ENCODE peak calls at places on chromosomes 1 and 21, in five cellular contexts. K is adrenal gland, H is Peyer's patch, M is lower lobe of right lung, A is tibial artery. T is an unnamed sample.

GRCh38 chr1:3454811-3455618 is 550 bp downstream of the ARHGEF16 start:
- DNase-seq in M (peak), H (peak), K (peak), A (no peak), T (no peak)

GRCh38 chr1:26838474-26839338 is 12.2 kb downstream of the ZDHHC18 start:
- DNase-seq in H (no peak), A (no peak), K (peak), M (no peak), T (no peak)

GRCh38 chr21:46092811-46093667 is 4.9 kb upstream of the COL6A2 start:
- DNase-seq in H (peak), K (no peak), M (no peak), A (no peak), T (no peak)

GRCh38 chr1:37794372-37795339 is 1.0 kb downstream of the MANEAL start:
- DNase-seq in M (no peak), K (no peak), A (no peak), H (no peak), T (no peak)

GRCh38 chr1:7250176-7250575 is 464.9 kb downstream of the CAMTA1 start:
- DNase-seq in H (no peak), M (no peak), K (no peak), A (no peak), T (peak)

GRCh38 chr1:164361927-164362326 is 197.1 kb upstream of the PBX1 start:
- DNase-seq in K (no peak), H (no peak), A (no peak), M (no peak), T (no peak)

GRCh38 chr1:35795295-35795694 is 12.5 kb upstream of the AGO4 start:
- DNase-seq in K (no peak), A (no peak), M (no peak), H (no peak), T (no peak)

GRCh38 chr1:92832537-92833160 is 809 bp downstream of the RPL5 start:
- DNase-seq in M (no peak), H (no peak), K (peak), A (no peak), T (no peak)

GRCh38 chr1:63590161-63590560 is 3.0 kb upstream of the PGM1 start:
- DNase-seq in M (no peak), H (no peak), K (peak), A (no peak), T (no peak)

GRCh38 chr1:31413405-31414005 is 492 bp downstream of the SERINC2 start:
- DNase-seq in M (peak), H (peak), K (peak), A (peak), T (no peak)

GRCh38 chr1:171251741-171252300 is 3.5 kb downstream of the FMO1 start:
- DNase-seq in H (peak), A (no peak), K (peak), M (no peak), T (no peak)

GRCh38 chr1:30342535-30343141 is 380.7 kb downstream of the MATN1 start:
- DNase-seq in H (peak), M (no peak), A (no peak), K (no peak), T (peak)

GRCh38 chr1:72284398-72285073 is 2.2 kb upstream of the NEGR1 start:
- DNase-seq in H (peak), M (peak), A (peak), K (peak), T (no peak)

GRCh38 chr1:166383137-166383536 is 216.3 kb upstream of the FAM78B start:
- DNase-seq in M (no peak), K (no peak), H (no peak), A (no peak), T (no peak)

GRCh38 chr21:26157842-26158241 is 12.7 kb downstream of the APP start:
- DNase-seq in K (no peak), H (no peak), M (no peak), A (no peak), T (no peak)

GRCh38 chr1:53617382-53618217 is 121.4 kb downstream of the GLIS1 start:
- DNase-seq in A (peak), H (peak), M (no peak), K (no peak), T (peak)

GRCh38 chr1:2061065-2061778 is 11.0 kb downstream of the PRKCZ start:
- DNase-seq in H (no peak), A (no peak), M (peak), K (no peak), T (no peak)

GRCh38 chr1:29708818-29709710 is 472.7 kb downstream of the PTPRU start:
- DNase-seq in A (no peak), H (no peak), K (no peak), M (no peak), T (no peak)

GRCh38 chr1:110634455-110635281 is 28.5 kb upstream of the KCNA2 start:
- DNase-seq in H (no peak), M (peak), K (peak), A (peak), T (no peak)

GRCh38 chr1:47841356-47841755 is 155.8 kb downstream of the TRABD2B start:
- DNase-seq in A (no peak), K (no peak), M (no peak), H (no peak), T (no peak)

GRCh38 chr1:116855220-116855619 is 54.5 kb upstream of the PTGFRN start:
- DNase-seq in K (peak), A (peak), H (no peak), M (no peak), T (no peak)

GRCh38 chr21:41953831-41954653 is at the start of gene C2CD2:
- DNase-seq in K (peak), M (peak), H (peak), A (peak), T (no peak)

GRCh38 chr1:185696419-185697150 is 37.6 kb upstream of the HMCN1 start:
- DNase-seq in H (no peak), M (no peak), K (no peak), A (no peak), T (no peak)

GRCh38 chr1:204104331-204105222 is 31.7 kb downstream of the SOX13 start:
- DNase-seq in H (no peak), K (peak), A (no peak), M (no peak), T (no peak)

GRCh38 chr1:158793604-158794003 is 12.6 kb upstream of the OR6N2 start:
- DNase-seq in A (no peak), K (no peak), M (no peak), H (no peak), T (no peak)

GRCh38 chr1:173043253-173043652 is 7.5 kb downstream of the TNFSF18 start:
- DNase-seq in H (no peak), A (no peak), K (no peak), M (no peak), T (no peak)

GRCh38 chr21:36075171-36075570 is 5.3 kb downstream of the CBR1 start:
- DNase-seq in K (no peak), A (no peak), M (no peak), H (no peak), T (no peak)

GRCh38 chr1:227920426-227920825 is 27.3 kb downstream of the WNT9A start:
- DNase-seq in A (no peak), K (no peak), H (no peak), M (no peak), T (no peak)

GRCh38 chr1:15153842-15154479 is 414 bp downstream of the TMEM51 start:
- DNase-seq in M (peak), H (peak), A (no peak), K (peak), T (peak)

GRCh38 chr1:115432061-115432460 is 94.0 kb upstream of the NGF start:
- DNase-seq in K (no peak), A (no peak), M (no peak), H (no peak), T (no peak)

GRCh38 chr1:2045468-2046224 is 4.6 kb upstream of the PRKCZ start:
- DNase-seq in H (no peak), M (no peak), A (no peak), K (no peak), T (no peak)

GRCh38 chr1:62809788-62810187 is 25.9 kb downstream of the ATG4C start:
- DNase-seq in M (no peak), K (no peak), H (no peak), A (no peak), T (no peak)

GRCh38 chr1:230243583-230244377 is 176.7 kb downstream of the GALNT2 start:
- DNase-seq in H (no peak), K (no peak), M (no peak), A (no peak), T (no peak)

GRCh38 chr1:22978299-22978698 is 5.6 kb upstream of the LACTBL1 start:
- DNase-seq in M (no peak), K (no peak), H (no peak), A (no peak), T (no peak)

GRCh38 chr1:234933475-234933874 is 195.2 kb downstream of the TOMM20 start:
- DNase-seq in H (no peak), A (peak), K (peak), M (peak), T (no peak)

GRCh38 chr1:3514404-3514803 is 59.9 kb downstream of the ARHGEF16 start:
- DNase-seq in K (no peak), H (no peak), M (no peak), A (no peak), T (no peak)

GRCh38 chr1:63825111-63825510 is 51.3 kb downstream of the ROR1 start:
- DNase-seq in H (no peak), A (no peak), K (no peak), M (no peak), T (no peak)

GRCh38 chr1:28518745-28519341 is 13.0 kb downstream of the RCC1 start:
- DNase-seq in H (no peak), K (peak), A (no peak), M (no peak), T (no peak)

GRCh38 chr1:205690122-205690756 is 9.9 kb upstream of the SLC45A3 start:
- DNase-seq in A (no peak), H (no peak), K (no peak), M (no peak), T (no peak)

GRCh38 chr1:205688171-205688570 is 7.9 kb upstream of the SLC45A3 start:
- DNase-seq in A (no peak), M (no peak), H (no peak), K (no peak), T (no peak)

GRCh38 chr1:205689479-205689878 is 9.2 kb upstream of the SLC45A3 start:
- DNase-seq in K (no peak), A (no peak), M (no peak), H (no peak), T (no peak)

GRCh38 chr1:205688681-205689080 is 8.4 kb upstream of the SLC45A3 start:
- DNase-seq in H (no peak), K (no peak), M (no peak), A (no peak), T (no peak)

DNA sequence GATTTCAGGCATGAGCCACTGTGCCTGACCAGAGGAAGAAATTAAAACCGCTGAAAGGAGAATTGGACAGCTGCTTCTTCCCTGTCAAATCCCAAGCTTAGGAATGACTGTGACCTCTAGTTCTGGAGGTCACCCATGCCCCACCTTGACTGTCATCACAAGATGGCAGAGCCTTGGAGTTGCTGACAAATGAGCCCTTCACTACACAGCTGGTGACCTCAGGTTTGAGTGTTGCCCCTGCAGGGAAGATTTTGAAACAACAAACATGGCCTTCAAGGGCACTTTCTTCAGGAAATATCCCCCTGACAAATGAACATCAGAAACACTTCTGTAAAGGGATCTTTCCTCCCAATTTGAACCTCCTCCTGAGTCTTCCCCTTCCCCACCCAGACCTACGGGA is 6.9 kb upstream of the SLC45A3 start:
- DNase-seq in A (no peak), H (no peak), K (no peak), M (no peak), T (no peak)
- TF ChIP-seq CTCF in A (no peak), H (no peak), K (no peak), M (no peak), T (no peak)

DNA sequence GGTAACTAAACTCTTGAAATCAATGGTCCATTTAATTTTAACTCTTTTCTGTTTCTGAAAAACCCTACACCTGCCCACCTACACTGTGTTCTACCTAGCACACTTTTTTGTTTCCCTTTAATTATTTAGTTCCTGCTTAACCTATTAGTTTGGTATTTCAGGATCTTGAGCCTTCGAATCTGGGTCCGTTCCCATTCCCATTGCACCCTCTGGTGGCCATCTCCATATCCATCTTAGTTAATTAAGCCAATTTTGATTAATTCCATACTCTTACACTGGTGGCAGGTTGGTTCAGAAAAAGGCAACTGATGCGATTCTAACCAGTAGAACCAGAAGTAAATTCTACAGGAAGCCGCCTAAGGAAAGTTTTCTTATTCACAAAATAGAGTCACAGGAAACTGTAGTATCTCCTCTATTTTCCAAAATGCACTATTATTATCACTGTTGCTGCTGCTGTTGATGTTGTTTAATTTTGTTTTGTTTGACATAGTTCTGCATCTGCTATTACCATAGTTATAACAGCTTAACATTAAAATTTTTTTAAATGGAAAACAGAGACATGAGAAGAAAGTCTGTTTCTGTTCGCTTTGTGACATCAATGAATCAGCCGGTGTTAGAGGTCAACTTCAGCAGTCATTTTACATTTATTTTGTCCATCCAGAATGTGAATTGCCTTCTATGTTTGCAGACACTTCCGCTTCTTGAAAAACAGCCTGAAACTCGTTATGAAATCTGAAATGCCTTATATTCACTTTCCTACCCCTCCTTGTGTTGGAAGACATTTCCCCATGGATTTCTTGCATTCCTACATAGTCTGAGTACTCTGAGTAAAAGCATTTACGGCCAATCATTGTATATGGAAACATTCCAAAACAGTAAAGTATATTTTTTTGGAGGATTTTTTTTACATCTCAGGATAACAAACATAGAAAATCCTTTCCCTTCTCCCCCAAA is 115.5 kb upstream of the NCAM2 start:
- DNase-seq in M (no peak), H (no peak), A (no peak), K (peak), T (no peak)
- TF ChIP-seq CTCF in M (peak), H (peak), A (peak), K (peak), T (peak)

GRCh38 chr1:50333595-50333974 is 89.7 kb downstream of the DMRTA2 start:
- DNase-seq in K (peak), A (no peak), H (peak), M (peak), T (no peak)
- TF ChIP-seq CTCF in K (peak), A (peak), H (peak), M (peak), T (peak)

DNA sequence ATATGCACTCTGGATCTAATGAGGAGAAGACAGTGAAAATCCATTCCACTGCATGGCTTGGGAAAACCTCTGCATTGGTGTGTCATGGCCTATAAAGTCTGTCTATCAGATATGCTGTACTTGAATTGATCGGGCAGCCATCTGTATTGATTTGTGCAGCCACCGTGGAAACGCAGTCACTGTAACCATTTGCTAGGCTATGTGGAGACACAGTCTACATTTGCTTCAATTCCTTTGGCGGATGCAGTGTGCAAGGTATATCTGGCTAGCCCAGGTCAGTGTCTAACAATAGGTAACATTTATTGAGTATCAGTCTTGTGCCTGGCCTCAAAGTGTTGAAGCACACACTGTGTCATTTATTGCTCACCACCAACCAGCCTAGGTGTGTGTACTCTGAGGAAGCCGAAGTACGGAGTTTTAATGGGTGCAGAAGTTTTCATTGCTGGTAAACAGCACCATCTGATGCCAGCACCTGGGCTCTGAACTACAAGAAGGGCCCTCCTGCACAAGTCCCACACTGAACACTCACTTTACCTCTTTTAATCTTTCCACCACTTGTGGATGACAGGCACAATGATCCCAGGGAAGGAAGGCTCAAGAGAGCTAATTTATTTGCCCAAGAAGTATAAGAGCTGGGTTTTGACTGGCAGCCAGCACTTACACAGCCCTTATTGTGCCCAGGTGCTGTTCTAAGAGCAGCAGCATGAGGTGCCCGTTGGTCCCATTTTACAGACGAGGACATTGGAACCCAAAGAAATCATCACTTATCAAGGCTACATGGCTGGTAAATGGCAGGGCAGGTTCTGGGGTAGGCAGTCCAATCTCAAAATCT is 83.3 kb downstream of the DAB1 start:
- DNase-seq in M (peak), K (no peak), H (no peak), A (no peak), T (no peak)
- TF ChIP-seq CTCF in M (peak), K (no peak), H (peak), A (no peak), T (no peak)

GRCh38 chr1:112878321-112878720 is 77.7 kb downstream of the SLC16A1 start:
- DNase-seq in A (no peak), H (no peak), K (no peak), M (no peak), T (no peak)
- TF ChIP-seq CTCF in A (no peak), H (no peak), K (no peak), M (no peak), T (no peak)

GRCh38 chr21:24509131-24509530 is 1098.2 kb downstream of the MRPL39 start:
- DNase-seq in A (no peak), H (no peak), K (no peak), M (no peak), T (no peak)

DNA sequence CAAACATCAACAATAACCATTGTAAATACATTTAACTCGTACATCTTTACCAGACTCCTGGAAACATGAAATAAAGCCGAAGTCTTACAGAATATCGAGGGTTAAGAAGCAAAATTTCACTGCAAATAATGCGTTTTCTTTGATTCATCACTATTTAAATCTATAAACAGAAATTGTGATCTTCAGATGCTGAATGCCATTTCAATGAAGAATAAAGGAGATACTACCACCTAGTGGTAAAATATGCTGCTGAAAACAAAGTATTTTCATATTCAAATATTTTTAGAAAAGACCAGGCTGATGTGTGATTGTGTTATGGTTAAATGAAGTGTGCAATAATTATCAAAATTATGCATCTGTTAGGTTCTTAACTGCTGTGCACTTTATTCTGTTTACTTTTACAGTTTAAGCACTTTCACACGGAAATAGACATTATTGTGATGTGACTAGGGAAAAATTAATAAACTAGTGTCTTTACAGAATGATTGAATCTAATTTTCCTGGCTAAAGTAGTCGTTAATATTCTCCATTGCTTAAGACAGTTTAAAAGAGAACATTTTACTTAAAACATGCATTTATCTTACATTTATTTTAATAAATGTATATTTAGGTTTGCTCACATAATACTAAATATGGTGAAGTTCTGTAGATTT is 1093.1 kb downstream of the MRPL39 start:
- DNase-seq in K (no peak), A (no peak), H (no peak), M (no peak), T (no peak)
- TF ChIP-seq CTCF in K (peak), A (peak), H (peak), M (peak), T (peak)